ENCODE peak calls at places on chromosome 10, in four cellular contexts. One of them, this sample, is unnamed. For H3K27me3, the result is how much of the 10 kb centered on the place peaks cover.

GRCh38 chr10:878333-878753 is 53.2 kb downstream of the LARP4B start:
- DNase-seq in GM23338: no peak
- DNase-seq in H7: no peak
- DNase-seq in NT2/D1: no peak
- DNase-seq in this sample: no peak

GRCh38 chr10:81871558-81871957 is 3.4 kb upstream of the NRG3 start:
- DNase-seq in H7: no peak
- DNase-seq in GM23338: no peak
- DNase-seq in NT2/D1: no peak
- DNase-seq in this sample: no peak

GRCh38 chr10:113854757-113855626 is 531 bp downstream of the NHLRC2 start:
- DNase-seq in GM23338: peak
- DNase-seq in H7: peak
- DNase-seq in NT2/D1: peak
- DNase-seq in this sample: peak

GRCh38 chr10:124212702-124213101 is 119.3 kb upstream of the CHST15 start:
- DNase-seq in NT2/D1: no peak
- DNase-seq in GM23338: no peak
- DNase-seq in H7: no peak
- DNase-seq in this sample: no peak

GRCh38 chr10:275680-276079 is 140.4 kb downstream of the ZMYND11 start:
- DNase-seq in H7: no peak
- DNase-seq in NT2/D1: no peak
- DNase-seq in GM23338: no peak
- DNase-seq in this sample: no peak

GRCh38 chr10:5033061-5033770 is 29.6 kb upstream of the AKR1C2 start:
- DNase-seq in NT2/D1: no peak
- DNase-seq in H7: no peak
- DNase-seq in GM23338: no peak
- DNase-seq in this sample: no peak

GRCh38 chr10:1410469-1411395 is 326.6 kb downstream of the ADARB2 start:
- DNase-seq in NT2/D1: no peak
- DNase-seq in H7: peak
- DNase-seq in GM23338: no peak
- DNase-seq in this sample: no peak

GRCh38 chr10:31157125-31157983 is 125.7 kb upstream of the ZNF438 start:
- DNase-seq in H7: no peak
- DNase-seq in NT2/D1: no peak
- DNase-seq in GM23338: no peak
- DNase-seq in this sample: no peak

GRCh38 chr10:70551971-70552422 is 50.5 kb downstream of the PRF1 start:
- DNase-seq in H7: no peak
- DNase-seq in GM23338: no peak
- DNase-seq in NT2/D1: no peak
- DNase-seq in this sample: no peak

GRCh38 chr10:10782603-10783002 is 235.1 kb upstream of the CELF2 start:
- DNase-seq in GM23338: no peak
- DNase-seq in H7: no peak
- DNase-seq in NT2/D1: no peak
- DNase-seq in this sample: no peak

GRCh38 chr10:43230909-43231522 is 35.8 kb downstream of the RASGEF1A start:
- DNase-seq in NT2/D1: no peak
- DNase-seq in GM23338: no peak
- DNase-seq in H7: peak
- DNase-seq in this sample: no peak

GRCh38 chr10:665579-666091 is 23.8 kb downstream of the DIP2C start:
- DNase-seq in GM23338: no peak
- DNase-seq in H7: no peak
- DNase-seq in NT2/D1: no peak
- DNase-seq in this sample: no peak

GRCh38 chr10:12985347-12985746 is 16.2 kb downstream of the CCDC3 start:
- DNase-seq in GM23338: no peak
- DNase-seq in NT2/D1: no peak
- DNase-seq in H7: no peak
- DNase-seq in this sample: no peak

GRCh38 chr10:114507449-114507848 is 103.1 kb upstream of the AFAP1L2 start:
- DNase-seq in H7: no peak
- DNase-seq in NT2/D1: no peak
- DNase-seq in GM23338: no peak
- DNase-seq in this sample: no peak

GRCh38 chr10:69858201-69858600 is 56.5 kb downstream of the COL13A1 start:
- DNase-seq in H7: no peak
- DNase-seq in NT2/D1: no peak
- DNase-seq in GM23338: no peak
- DNase-seq in this sample: no peak

GRCh38 chr10:79413196-79413595 is 32.2 kb downstream of the ZCCHC24 start:
- DNase-seq in NT2/D1: no peak
- DNase-seq in H7: no peak
- DNase-seq in GM23338: no peak
- DNase-seq in this sample: no peak

GRCh38 chr10:112336556-112337201 is 37.2 kb upstream of the ACSL5 start:
- DNase-seq in GM23338: no peak
- DNase-seq in NT2/D1: no peak
- DNase-seq in H7: no peak
- DNase-seq in this sample: no peak

GRCh38 chr10:34758447-34758996 is 56.6 kb downstream of the PARD3 start:
- DNase-seq in GM23338: no peak
- DNase-seq in NT2/D1: no peak
- DNase-seq in H7: no peak
- DNase-seq in this sample: peak

GRCh38 chr10:43308986-43309385 is 42.1 kb upstream of the RASGEF1A start:
- DNase-seq in GM23338: no peak
- DNase-seq in NT2/D1: no peak
- DNase-seq in H7: no peak
- DNase-seq in this sample: no peak

GRCh38 chr10:44817961-44818649 is 93.0 kb upstream of the TMEM72 start:
- DNase-seq in H7: no peak
- DNase-seq in NT2/D1: no peak
- DNase-seq in GM23338: no peak
- DNase-seq in this sample: no peak

GRCh38 chr10:92011560-92012214 is 88.1 kb downstream of the BTAF1 start:
- DNase-seq in GM23338: no peak
- DNase-seq in NT2/D1: no peak
- DNase-seq in H7: no peak
- DNase-seq in this sample: no peak

GRCh38 chr10:23155166-23155565 is 36.9 kb upstream of the PTF1A start:
- DNase-seq in H7: no peak
- DNase-seq in NT2/D1: no peak
- DNase-seq in GM23338: no peak
- DNase-seq in this sample: no peak

GRCh38 chr10:6036861-6037321 is 25.3 kb downstream of the IL2RA start:
- DNase-seq in GM23338: no peak
- DNase-seq in H7: no peak
- DNase-seq in NT2/D1: no peak
- DNase-seq in this sample: no peak

GRCh38 chr10:18886102-18886501 is 162.5 kb upstream of the MALRD1 start:
- DNase-seq in NT2/D1: no peak
- DNase-seq in GM23338: no peak
- DNase-seq in H7: no peak
- DNase-seq in this sample: no peak

GRCh38 chr10:23194966-23195845 is 3.1 kb downstream of the PTF1A start:
- DNase-seq in GM23338: peak
- DNase-seq in NT2/D1: no peak
- DNase-seq in H7: peak
- DNase-seq in this sample: no peak

GRCh38 chr10:13092446-13093102 is 7.4 kb upstream of the OPTN start:
- DNase-seq in H7: no peak
- DNase-seq in NT2/D1: no peak
- DNase-seq in GM23338: no peak
- DNase-seq in this sample: no peak

GRCh38 chr10:43145313-43145712 is 7.1 kb downstream of the CSGALNACT2 start:
- DNase-seq in NT2/D1: no peak
- DNase-seq in GM23338: no peak
- DNase-seq in H7: no peak
- DNase-seq in this sample: no peak

GRCh38 chr10:7152341-7152740 is 258.5 kb downstream of the SFMBT2 start:
- DNase-seq in H7: no peak
- DNase-seq in GM23338: no peak
- DNase-seq in NT2/D1: no peak
- DNase-seq in this sample: no peak

GRCh38 chr10:70266701-70267100 is 17.1 kb downstream of the NPFFR1 start:
- DNase-seq in GM23338: no peak
- DNase-seq in H7: no peak
- DNase-seq in NT2/D1: no peak
- DNase-seq in this sample: no peak

GRCh38 chr10:21174670-21175495 is 277.8 kb upstream of the NEBL start:
- DNase-seq in GM23338: peak
- DNase-seq in NT2/D1: no peak
- DNase-seq in H7: peak
- DNase-seq in this sample: no peak

GRCh38 chr10:78452782-78453181 is 419.1 kb downstream of the RPS24 start:
- DNase-seq in H7: no peak
- DNase-seq in GM23338: no peak
- DNase-seq in NT2/D1: no peak
- DNase-seq in this sample: no peak

GRCh38 chr10:4073912-4074311 is 288.9 kb upstream of the KLF6 start:
- DNase-seq in H7: no peak
- DNase-seq in NT2/D1: no peak
- DNase-seq in GM23338: no peak
- DNase-seq in this sample: no peak

GRCh38 chr10:95836610-95837367 is 71.0 kb upstream of the CC2D2B start:
- DNase-seq in NT2/D1: no peak
- DNase-seq in H7: no peak
- DNase-seq in GM23338: no peak
- DNase-seq in this sample: no peak

GRCh38 chr10:107800061-107800460 is 635.6 kb upstream of the SORCS1 start:
- DNase-seq in NT2/D1: no peak
- DNase-seq in GM23338: no peak
- DNase-seq in H7: no peak
- DNase-seq in this sample: no peak

GRCh38 chr10:94066411-94066810 is 72.7 kb downstream of the PLCE1 start:
- DNase-seq in NT2/D1: no peak
- DNase-seq in H7: peak
- DNase-seq in GM23338: peak
- DNase-seq in this sample: no peak

GRCh38 chr10:64873959-64874358 is 1352.8 kb downstream of the REEP3 start:
- DNase-seq in GM23338: no peak
- DNase-seq in H7: no peak
- DNase-seq in NT2/D1: no peak
- DNase-seq in this sample: no peak

GRCh38 chr10:77548157-77548556 is 89.5 kb downstream of the KCNMA1 start:
- DNase-seq in GM23338: no peak
- DNase-seq in NT2/D1: no peak
- DNase-seq in H7: no peak
- DNase-seq in this sample: no peak

GRCh38 chr10:11823989-11824346 is 812 bp downstream of the PROSER2 start:
- DNase-seq in H7: no peak
- DNase-seq in NT2/D1: no peak
- DNase-seq in GM23338: no peak
- DNase-seq in this sample: no peak

GRCh38 chr10:95755511-95756004 is 405 bp upstream of the ENTPD1 start:
- DNase-seq in NT2/D1: no peak
- DNase-seq in GM23338: peak
- DNase-seq in H7: peak
- DNase-seq in this sample: no peak

DNA sequence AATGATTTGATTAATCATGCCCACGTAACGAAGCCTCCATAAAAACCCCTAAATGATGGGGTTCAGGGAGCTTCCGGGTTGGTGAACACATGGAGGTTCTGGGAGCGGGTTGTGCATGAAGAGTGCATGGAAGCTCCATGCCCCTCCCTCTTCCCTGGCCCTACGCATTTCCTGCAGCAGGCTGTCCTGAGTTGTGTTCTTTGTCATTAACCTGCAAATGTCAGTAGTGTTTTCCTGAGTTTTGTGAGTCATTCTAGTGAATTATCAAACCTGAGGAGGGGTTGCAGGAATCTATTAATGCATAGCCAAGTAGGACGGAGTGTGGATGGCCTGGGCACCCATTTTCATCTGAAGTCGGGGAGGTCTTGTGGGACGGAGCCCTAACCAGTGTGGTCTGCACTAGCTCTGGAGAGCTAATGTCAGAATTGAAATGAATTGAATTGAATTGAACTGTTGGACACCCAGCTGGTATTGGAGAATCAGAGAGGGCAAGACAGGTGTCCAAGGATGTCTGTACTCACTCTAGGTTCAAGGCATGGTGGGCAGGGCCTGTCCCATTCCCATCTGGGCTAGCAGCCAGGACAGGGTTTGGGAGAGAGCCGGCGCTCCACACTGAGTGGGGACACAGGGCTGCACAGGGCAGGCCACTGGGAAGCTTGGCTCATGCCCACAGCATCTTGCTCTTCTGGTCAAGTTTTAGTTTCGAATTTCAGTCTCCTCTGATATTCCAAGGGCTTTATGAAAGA is 22.3 kb upstream of the ARHGAP22 start:
- DNase-seq in GM23338: no peak
- DNase-seq in H7: no peak
- DNase-seq in NT2/D1: no peak
- DNase-seq in this sample: no peak
- H3K27me3 ChIP-seq in GM23338: under half
- H3K27me3 ChIP-seq in H7: under half
- H3K27me3 ChIP-seq in NT2/D1: under half
- H3K27me3 ChIP-seq in this sample: under half

GRCh38 chr10:104735469-104735868 is 94.4 kb downstream of the SORCS3 start:
- DNase-seq in H7: peak
- DNase-seq in GM23338: peak
- DNase-seq in NT2/D1: no peak
- DNase-seq in this sample: no peak

GRCh38 chr10:104736006-104736405 is 94.9 kb downstream of the SORCS3 start:
- DNase-seq in NT2/D1: no peak
- DNase-seq in H7: no peak
- DNase-seq in GM23338: no peak
- DNase-seq in this sample: no peak

GRCh38 chr10:104741127-104741526 is 100.0 kb downstream of the SORCS3 start:
- DNase-seq in H7: no peak
- DNase-seq in GM23338: no peak
- DNase-seq in NT2/D1: no peak
- DNase-seq in this sample: no peak
- H3K27me3 ChIP-seq in H7: under half
- H3K27me3 ChIP-seq in GM23338: under half
- H3K27me3 ChIP-seq in NT2/D1: under half
- H3K27me3 ChIP-seq in this sample: under half

GRCh38 chr10:123143162-123143824 is 4.6 kb upstream of the HMX2 start:
- DNase-seq in H7: peak
- DNase-seq in NT2/D1: no peak
- DNase-seq in GM23338: peak
- DNase-seq in this sample: no peak
- H3K27me3 ChIP-seq in H7: half or more
- H3K27me3 ChIP-seq in NT2/D1: half or more
- H3K27me3 ChIP-seq in GM23338: half or more
- H3K27me3 ChIP-seq in this sample: under half

GRCh38 chr10:119543814-119544642 is 1.5 kb upstream of the RGS10 start:
- DNase-seq in H7: peak
- DNase-seq in NT2/D1: no peak
- DNase-seq in GM23338: peak
- DNase-seq in this sample: no peak
- H3K27me3 ChIP-seq in H7: under half
- H3K27me3 ChIP-seq in NT2/D1: under half
- H3K27me3 ChIP-seq in GM23338: half or more
- H3K27me3 ChIP-seq in this sample: under half

GRCh38 chr10:16965242-16965620 is 148.0 kb upstream of the RSU1 start:
- DNase-seq in NT2/D1: no peak
- DNase-seq in GM23338: no peak
- DNase-seq in H7: no peak
- DNase-seq in this sample: no peak
- H3K27me3 ChIP-seq in NT2/D1: under half
- H3K27me3 ChIP-seq in GM23338: under half
- H3K27me3 ChIP-seq in H7: under half
- H3K27me3 ChIP-seq in this sample: under half

This sample was measured in GM06990.